ENCODE peak calls at places on chromosome 20, in four cellular contexts. One of them, this sample, is unnamed.

GRCh38 chr20:2538931-2539330 is 2.6 kb downstream of the TMC2 start:
- DNase-seq in M059J: no peak
- DNase-seq in lung: peak
- DNase-seq in heart left ventricle: no peak
- DNase-seq in this sample: no peak

GRCh38 chr20:36542019-36542488 is 735 bp downstream of the MYL9 start:
- DNase-seq in heart left ventricle: peak
- DNase-seq in M059J: peak
- DNase-seq in lung: no peak
- DNase-seq in this sample: peak

GRCh38 chr20:15406072-15406471 is 1068.7 kb upstream of the FLRT3 start:
- DNase-seq in lung: no peak
- DNase-seq in heart left ventricle: no peak
- DNase-seq in M059J: peak
- DNase-seq in this sample: no peak

GRCh38 chr20:47272893-47273590 is 83.5 kb downstream of the ZMYND8 start:
- DNase-seq in heart left ventricle: peak
- DNase-seq in M059J: peak
- DNase-seq in lung: peak
- DNase-seq in this sample: peak

GRCh38 chr20:13649548-13649947 is 10.8 kb upstream of the TASP1 start:
- DNase-seq in lung: peak
- DNase-seq in M059J: peak
- DNase-seq in heart left ventricle: peak
- DNase-seq in this sample: no peak

GRCh38 chr20:41377275-41377674 is 10.7 kb upstream of the EMILIN3 start:
- DNase-seq in heart left ventricle: no peak
- DNase-seq in M059J: no peak
- DNase-seq in lung: no peak
- DNase-seq in this sample: no peak

GRCh38 chr20:11556410-11556809 is 361.3 kb upstream of the BTBD3 start:
- DNase-seq in lung: no peak
- DNase-seq in heart left ventricle: no peak
- DNase-seq in M059J: peak
- DNase-seq in this sample: no peak

GRCh38 chr20:5090191-5090590 is 29.6 kb downstream of the PCNA start:
- DNase-seq in lung: peak
- DNase-seq in heart left ventricle: peak
- DNase-seq in M059J: no peak
- DNase-seq in this sample: no peak

GRCh38 chr20:11454966-11455799 is 462.5 kb upstream of the BTBD3 start:
- DNase-seq in M059J: peak
- DNase-seq in lung: no peak
- DNase-seq in heart left ventricle: no peak
- DNase-seq in this sample: peak

GRCh38 chr20:48051810-48052491 is 266.7 kb upstream of the SULF2 start:
- DNase-seq in heart left ventricle: no peak
- DNase-seq in lung: no peak
- DNase-seq in M059J: peak
- DNase-seq in this sample: no peak